ENCODE peak calls at places on chromosomes 11 and 22, in four cellular contexts. U, N, D and O are unnamed samples.

GRCh38 chr22:50602338-50602700 is 1.7 kb downstream of the MAPK8IP2 start:
- DNase-seq in U (no peak), N (no peak), D (no peak), O (no peak)

GRCh38 chr11:7019500-7020182 is 505 bp downstream of the ZNF214 start:
- DNase-seq in U (no peak), N (no peak), D (peak; percentile 23), O (no peak)

GRCh38 chr11:63884191-63884590 is 32.8 kb downstream of the RCOR2 start:
- DNase-seq in U (no peak), N (no peak), D (no peak), O (no peak)

GRCh38 chr11:65206901-65207300 is 25.2 kb downstream of the CAPN1 start:
- DNase-seq in U (no peak), N (no peak), D (no peak), O (no peak)

GRCh38 chr22:50507421-50507990 is at the start of gene LMF2:
- DNase-seq in U (no peak), N (peak; percentile 73), D (peak; percentile 89), O (peak; percentile 86)

GRCh38 chr11:66429983-66430602 is 8.6 kb downstream of the MRPL11 start:
- DNase-seq in U (peak; percentile 7), N (peak; percentile 70), D (peak; percentile 79), O (no peak)

GRCh38 chr11:121352301-121352891 is 59.8 kb downstream of the SC5D start:
- DNase-seq in U (peak; percentile 64), N (no peak), D (no peak), O (no peak)

GRCh38 chr22:45885941-45886395 is 91.0 kb downstream of the WNT7B start:
- DNase-seq in U (no peak), N (peak; percentile 63), D (no peak), O (no peak)

GRCh38 chr11:64580387-64580786 is 10.6 kb upstream of the SLC22A12 start:
- DNase-seq in U (no peak), N (no peak), D (no peak), O (no peak)

GRCh38 chr11:130609121-130610035 is 160.9 kb downstream of the ADAMTS15 start:
- DNase-seq in U (no peak), N (no peak), D (peak; percentile 93), O (no peak)

GRCh38 chr11:114984611-114985163 is 306.4 kb downstream of the NXPE2 start:
- DNase-seq in U (no peak), N (no peak), D (no peak), O (no peak)

GRCh38 chr22:46596819-46597218 is 23.4 kb upstream of the GRAMD4 start:
- DNase-seq in U (no peak), N (no peak), D (no peak), O (no peak)

GRCh38 chr22:25143161-25144076 is 56.2 kb upstream of the CRYBB3 start:
- DNase-seq in U (no peak), N (no peak), D (no peak), O (no peak)

GRCh38 chr11:12989428-12990242 is 19.5 kb upstream of the RASSF10 start:
- DNase-seq in U (no peak), N (peak; percentile 80), D (no peak), O (no peak)

GRCh38 chr22:24506802-24507438 is 11.8 kb downstream of the UPB1 start:
- DNase-seq in U (peak; percentile 69), N (no peak), D (no peak), O (no peak)

GRCh38 chr11:117794144-117794543 is 2.9 kb downstream of the DSCAML1 start:
- DNase-seq in U (no peak), N (no peak), D (no peak), O (no peak)

GRCh38 chr11:503179-503981 is 3.7 kb downstream of the RNH1 start:
- DNase-seq in U (no peak), N (no peak), D (peak; percentile 44), O (peak; percentile 62)